ENCODE peak calls at places on chromosomes 6 and 20, in six cellular contexts. One of them, this sample, is unnamed.

GRCh38 chr20:50526403-50526989 is 16.3 kb downstream of the PTPN1 start:
- DNase-seq in ovary: no peak
- DNase-seq in GM12878: no peak
- DNase-seq in body of pancreas: no peak
- DNase-seq in Peyer's patch: no peak
- DNase-seq in spleen: no peak
- DNase-seq in this sample: no peak

GRCh38 chr6:151916680-151917164 is 109.2 kb downstream of the ESR1 start:
- DNase-seq in ovary: no peak
- DNase-seq in GM12878: no peak
- DNase-seq in body of pancreas: no peak
- DNase-seq in Peyer's patch: no peak
- DNase-seq in spleen: no peak
- DNase-seq in this sample: no peak

GRCh38 chr20:2237059-2237458 is 58.7 kb upstream of the TGM3 start:
- DNase-seq in ovary: peak
- DNase-seq in GM12878: no peak
- DNase-seq in body of pancreas: peak
- DNase-seq in Peyer's patch: peak
- DNase-seq in spleen: peak
- DNase-seq in this sample: no peak

GRCh38 chr20:7792131-7792869 is 148.0 kb downstream of the HAO1 start:
- DNase-seq in ovary: no peak
- DNase-seq in GM12878: no peak
- DNase-seq in body of pancreas: no peak
- DNase-seq in Peyer's patch: no peak
- DNase-seq in spleen: no peak
- DNase-seq in this sample: no peak

GRCh38 chr20:10332656-10333421 is 101.2 kb downstream of the MKKS start:
- DNase-seq in ovary: no peak
- DNase-seq in GM12878: no peak
- DNase-seq in body of pancreas: no peak
- DNase-seq in Peyer's patch: no peak
- DNase-seq in spleen: no peak
- DNase-seq in this sample: no peak

GRCh38 chr6:48826318-48826595 is 636.8 kb downstream of the MMUT start:
- DNase-seq in ovary: no peak
- DNase-seq in GM12878: no peak
- DNase-seq in body of pancreas: no peak
- DNase-seq in Peyer's patch: no peak
- DNase-seq in spleen: no peak
- DNase-seq in this sample: no peak

GRCh38 chr6:147438758-147439528 is 69.5 kb upstream of the SAMD5 start:
- DNase-seq in ovary: no peak
- DNase-seq in GM12878: no peak
- DNase-seq in body of pancreas: no peak
- DNase-seq in Peyer's patch: no peak
- DNase-seq in spleen: no peak
- DNase-seq in this sample: no peak

GRCh38 chr6:88599561-88599960 is 363.9 kb downstream of the RNGTT start:
- DNase-seq in ovary: no peak
- DNase-seq in GM12878: no peak
- DNase-seq in body of pancreas: no peak
- DNase-seq in Peyer's patch: no peak
- DNase-seq in spleen: no peak
- DNase-seq in this sample: no peak

GRCh38 chr20:45311589-45312211 is 3.6 kb upstream of the MATN4 start:
- DNase-seq in ovary: peak
- DNase-seq in GM12878: no peak
- DNase-seq in body of pancreas: peak
- DNase-seq in Peyer's patch: peak
- DNase-seq in spleen: peak
- DNase-seq in this sample: peak

GRCh38 chr6:46734867-46735719 is at the start of gene PLA2G7:
- DNase-seq in ovary: no peak
- DNase-seq in GM12878: no peak
- DNase-seq in body of pancreas: peak
- DNase-seq in Peyer's patch: no peak
- DNase-seq in spleen: peak
- DNase-seq in this sample: no peak

GRCh38 chr20:63699466-63700198 is 3.2 kb downstream of the TNFRSF6B start:
- DNase-seq in ovary: peak
- DNase-seq in GM12878: no peak
- DNase-seq in body of pancreas: peak
- DNase-seq in Peyer's patch: no peak
- DNase-seq in spleen: peak
- DNase-seq in this sample: peak

GRCh38 chr20:49889245-49889942 is 25.9 kb downstream of the SPATA2 start:
- DNase-seq in ovary: no peak
- DNase-seq in GM12878: no peak
- DNase-seq in body of pancreas: peak
- DNase-seq in Peyer's patch: peak
- DNase-seq in spleen: no peak
- DNase-seq in this sample: no peak

GRCh38 chr6:166710084-166710483 is 83.0 kb upstream of the RPS6KA2 start:
- DNase-seq in ovary: no peak
- DNase-seq in GM12878: no peak
- DNase-seq in body of pancreas: no peak
- DNase-seq in Peyer's patch: no peak
- DNase-seq in spleen: no peak
- DNase-seq in this sample: no peak

GRCh38 chr6:10521104-10521808 is at the start of gene GCNT2:
- DNase-seq in ovary: no peak
- DNase-seq in GM12878: no peak
- DNase-seq in body of pancreas: no peak
- DNase-seq in Peyer's patch: no peak
- DNase-seq in spleen: no peak
- DNase-seq in this sample: no peak

GRCh38 chr6:1865585-1865984 is 255.9 kb downstream of the FOXC1 start:
- DNase-seq in ovary: no peak
- DNase-seq in GM12878: no peak
- DNase-seq in body of pancreas: no peak
- DNase-seq in Peyer's patch: no peak
- DNase-seq in spleen: no peak
- DNase-seq in this sample: no peak

GRCh38 chr20:45012682-45013302 is 46.5 kb downstream of the STK4 start:
- DNase-seq in ovary: no peak
- DNase-seq in GM12878: no peak
- DNase-seq in body of pancreas: no peak
- DNase-seq in Peyer's patch: no peak
- DNase-seq in spleen: no peak
- DNase-seq in this sample: no peak

GRCh38 chr6:53437557-53438202 is 88.9 kb upstream of the ELOVL5 start:
- DNase-seq in ovary: peak
- DNase-seq in GM12878: peak
- DNase-seq in body of pancreas: peak
- DNase-seq in Peyer's patch: peak
- DNase-seq in spleen: no peak
- DNase-seq in this sample: no peak

GRCh38 chr6:75331134-75331533 is 46.5 kb upstream of the TMEM30A start:
- DNase-seq in ovary: no peak
- DNase-seq in GM12878: no peak
- DNase-seq in body of pancreas: no peak
- DNase-seq in Peyer's patch: no peak
- DNase-seq in spleen: no peak
- DNase-seq in this sample: no peak

GRCh38 chr6:111243095-111243494 is 155.8 kb downstream of the SLC16A10 start:
- DNase-seq in ovary: no peak
- DNase-seq in GM12878: no peak
- DNase-seq in body of pancreas: no peak
- DNase-seq in Peyer's patch: no peak
- DNase-seq in spleen: no peak
- DNase-seq in this sample: no peak

GRCh38 chr6:90076471-90076870 is 182.2 kb downstream of the GJA10 start:
- DNase-seq in ovary: no peak
- DNase-seq in GM12878: no peak
- DNase-seq in body of pancreas: no peak
- DNase-seq in Peyer's patch: no peak
- DNase-seq in spleen: no peak
- DNase-seq in this sample: no peak

GRCh38 chr6:75130784-75131183 is 75.1 kb downstream of the COL12A1 start:
- DNase-seq in ovary: peak
- DNase-seq in GM12878: no peak
- DNase-seq in body of pancreas: no peak
- DNase-seq in Peyer's patch: no peak
- DNase-seq in spleen: no peak
- DNase-seq in this sample: no peak

GRCh38 chr6:148231572-148231971 is 111.1 kb upstream of the SASH1 start:
- DNase-seq in ovary: no peak
- DNase-seq in GM12878: no peak
- DNase-seq in body of pancreas: no peak
- DNase-seq in Peyer's patch: no peak
- DNase-seq in spleen: no peak
- DNase-seq in this sample: no peak

GRCh38 chr6:159102373-159103160 is 57.8 kb upstream of the TAGAP start:
- DNase-seq in ovary: no peak
- DNase-seq in GM12878: no peak
- DNase-seq in body of pancreas: no peak
- DNase-seq in Peyer's patch: no peak
- DNase-seq in spleen: no peak
- DNase-seq in this sample: no peak

GRCh38 chr6:4128072-4128471 is 7.3 kb downstream of the ECI2 start:
- DNase-seq in ovary: no peak
- DNase-seq in GM12878: no peak
- DNase-seq in body of pancreas: no peak
- DNase-seq in Peyer's patch: no peak
- DNase-seq in spleen: no peak
- DNase-seq in this sample: no peak

GRCh38 chr20:35304956-35305355 is 12.7 kb upstream of the FAM83C start:
- DNase-seq in ovary: no peak
- DNase-seq in GM12878: no peak
- DNase-seq in body of pancreas: no peak
- DNase-seq in Peyer's patch: no peak
- DNase-seq in spleen: no peak
- DNase-seq in this sample: no peak

GRCh38 chr6:42341221-42341620 is 110.5 kb downstream of the TRERF1 start:
- DNase-seq in ovary: no peak
- DNase-seq in GM12878: no peak
- DNase-seq in body of pancreas: no peak
- DNase-seq in Peyer's patch: peak
- DNase-seq in spleen: no peak
- DNase-seq in this sample: no peak

GRCh38 chr6:134619077-134619476 is 301.2 kb upstream of the SGK1 start:
- DNase-seq in ovary: no peak
- DNase-seq in GM12878: no peak
- DNase-seq in body of pancreas: no peak
- DNase-seq in Peyer's patch: no peak
- DNase-seq in spleen: no peak
- DNase-seq in this sample: no peak
- H3K27ac ChIP-seq in ovary: no peak
- H3K27ac ChIP-seq in GM12878: no peak
- H3K27ac ChIP-seq in body of pancreas: no peak
- H3K27ac ChIP-seq in Peyer's patch: no peak
- H3K27ac ChIP-seq in spleen: no peak
- H3K27ac ChIP-seq in this sample: no peak

GRCh38 chr6:41092421-41093140 is 19.8 kb downstream of the NFYA start:
- DNase-seq in ovary: no peak
- DNase-seq in GM12878: no peak
- DNase-seq in body of pancreas: no peak
- DNase-seq in Peyer's patch: no peak
- DNase-seq in spleen: no peak
- DNase-seq in this sample: no peak
- TF ChIP-seq CTCF in ovary: no peak
- TF ChIP-seq CTCF in GM12878: peak
- TF ChIP-seq CTCF in body of pancreas: peak
- TF ChIP-seq CTCF in Peyer's patch: no peak
- TF ChIP-seq CTCF in spleen: no peak
- TF ChIP-seq CTCF in this sample: no peak

GRCh38 chr6:38184780-38185080 is 365.2 kb downstream of the ZFAND3 start:
- DNase-seq in ovary: no peak
- DNase-seq in GM12878: no peak
- DNase-seq in body of pancreas: no peak
- DNase-seq in Peyer's patch: peak
- DNase-seq in spleen: peak
- DNase-seq in this sample: no peak
- TF ChIP-seq POLR2A in ovary: no peak
- TF ChIP-seq POLR2A in GM12878: no peak
- TF ChIP-seq POLR2A in body of pancreas: no peak
- TF ChIP-seq POLR2A in Peyer's patch: no peak
- TF ChIP-seq POLR2A in spleen: no peak
- TF ChIP-seq POLR2A in this sample: no peak

GRCh38 chr6:43919774-43920173 is 149.8 kb downstream of the VEGFA start:
- DNase-seq in ovary: no peak
- DNase-seq in GM12878: no peak
- DNase-seq in body of pancreas: no peak
- DNase-seq in Peyer's patch: no peak
- DNase-seq in spleen: no peak
- DNase-seq in this sample: no peak

GRCh38 chr6:43915213-43915869 is 145.3 kb downstream of the VEGFA start:
- DNase-seq in ovary: no peak
- DNase-seq in GM12878: no peak
- DNase-seq in body of pancreas: no peak
- DNase-seq in Peyer's patch: no peak
- DNase-seq in spleen: no peak
- DNase-seq in this sample: no peak

GRCh38 chr6:43916091-43916923 is 146.3 kb downstream of the VEGFA start:
- DNase-seq in ovary: no peak
- DNase-seq in GM12878: no peak
- DNase-seq in body of pancreas: peak
- DNase-seq in Peyer's patch: peak
- DNase-seq in spleen: no peak
- DNase-seq in this sample: no peak

GRCh38 chr6:43917878-43918382 is 147.9 kb downstream of the VEGFA start:
- DNase-seq in ovary: no peak
- DNase-seq in GM12878: no peak
- DNase-seq in body of pancreas: no peak
- DNase-seq in Peyer's patch: no peak
- DNase-seq in spleen: no peak
- DNase-seq in this sample: no peak

DNA sequence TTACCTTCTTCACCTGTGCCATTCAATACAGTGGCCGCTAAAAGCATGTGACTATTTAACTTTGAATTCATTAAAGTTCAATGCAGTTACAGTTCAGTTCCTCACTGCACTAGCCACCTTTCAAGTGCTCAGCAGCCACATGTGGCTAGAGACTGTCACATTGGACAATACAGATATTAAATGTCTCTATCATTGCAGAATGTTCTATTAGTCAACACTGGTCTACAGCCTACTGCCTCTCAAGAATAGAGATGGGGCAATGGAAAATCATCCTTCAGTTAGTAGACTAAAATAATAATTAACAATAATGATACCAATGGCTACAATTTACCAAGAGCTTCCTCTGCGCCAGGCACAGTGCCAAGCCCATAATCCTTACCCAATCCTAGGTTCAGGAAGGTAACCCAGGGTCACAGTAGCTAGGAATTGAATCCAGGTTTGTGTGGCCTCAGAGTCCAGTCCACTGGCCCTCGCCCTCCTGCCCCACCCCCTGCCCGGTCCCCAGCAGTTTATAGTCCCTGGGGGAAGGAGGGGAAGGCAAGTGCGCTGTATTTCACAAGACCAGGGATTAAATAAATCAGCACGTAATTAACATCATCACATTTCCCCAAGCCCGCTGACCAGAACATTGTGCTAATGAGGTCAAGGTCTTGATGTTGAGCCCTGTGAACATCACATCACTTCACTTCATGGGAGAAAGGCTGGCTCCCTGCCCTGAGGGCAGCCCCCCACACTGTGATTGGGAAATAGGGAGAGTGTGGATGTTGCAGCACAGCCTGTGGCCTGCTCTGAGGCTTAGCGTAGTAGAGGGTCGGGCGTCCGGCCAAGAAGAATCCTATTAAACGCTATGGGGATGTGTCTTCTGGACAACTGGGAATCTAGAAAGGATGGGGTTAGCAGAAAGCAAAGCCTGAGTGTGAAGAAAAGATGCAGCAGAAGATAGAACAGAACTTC is 147.2 kb downstream of the VEGFA start:
- DNase-seq in ovary: peak
- DNase-seq in GM12878: no peak
- DNase-seq in body of pancreas: peak
- DNase-seq in Peyer's patch: peak
- DNase-seq in spleen: no peak
- DNase-seq in this sample: peak
- H3K27ac ChIP-seq in ovary: no peak
- H3K27ac ChIP-seq in GM12878: no peak
- H3K27ac ChIP-seq in body of pancreas: peak
- H3K27ac ChIP-seq in Peyer's patch: peak
- H3K27ac ChIP-seq in spleen: no peak
- H3K27ac ChIP-seq in this sample: no peak